ENCODE peak calls at places on chromosomes 5 and 9, in four cellular contexts. L, H, R and W are unnamed samples.

GRCh38 chr9:2016411-2017208 is 1.5 kb downstream of the SMARCA2 start:
- DNase-seq in H (peak), L (peak), R (peak), W (peak)

GRCh38 chr9:101764455-101764854 is 26.0 kb upstream of the GRIN3A start:
- DNase-seq in L (no peak), R (no peak), H (no peak), W (no peak)

GRCh38 chr5:87433945-87434344 is 21.2 kb upstream of the CCNH start:
- DNase-seq in H (no peak), R (no peak), L (no peak), W (no peak)

GRCh38 chr9:132977626-132978450 is 656 bp upstream of the GFI1B start:
- DNase-seq in R (peak), L (no peak), H (peak), W (peak)

GRCh38 chr9:111891910-111892499 is 4.6 kb upstream of the UGCG start:
- DNase-seq in R (no peak), H (no peak), L (peak), W (no peak)

GRCh38 chr5:134803821-134804220 is 41.9 kb upstream of the C5orf24 start:
- DNase-seq in R (no peak), H (no peak), L (no peak), W (no peak)

GRCh38 chr5:136133416-136134383 is 1.1 kb downstream of the SMAD5 start:
- DNase-seq in H (no peak), R (peak), L (peak), W (peak)

GRCh38 chr5:180343846-180344327 is 9.2 kb downstream of the GFPT2 start:
- DNase-seq in L (no peak), H (no peak), R (no peak), W (no peak)

GRCh38 chr9:105994970-105995369 is 300.6 kb downstream of the TMEM38B start:
- DNase-seq in H (no peak), L (no peak), R (no peak), W (no peak)

GRCh38 chr5:178422400-178422775 is 167.8 kb downstream of the COL23A1 start:
- DNase-seq in H (no peak), R (no peak), L (no peak), W (no peak)

GRCh38 chr5:173819521-173819920 is 68.6 kb upstream of the CPEB4 start:
- DNase-seq in R (no peak), L (no peak), H (no peak), W (peak)

GRCh38 chr5:180034564-180034963 is 37.0 kb downstream of the RNF130 start:
- DNase-seq in H (no peak), R (no peak), L (no peak), W (no peak)

GRCh38 chr5:150672237-150672883 is 11.3 kb downstream of the MYOZ3 start:
- DNase-seq in L (peak), H (no peak), R (no peak), W (no peak)

GRCh38 chr9:137905740-137906139 is 28.2 kb downstream of the CACNA1B start:
- DNase-seq in R (no peak), L (no peak), H (no peak), W (no peak)

GRCh38 chr5:171250738-171251137 is 58.3 kb upstream of the TLX3 start:
- DNase-seq in H (no peak), R (no peak), L (no peak), W (no peak)

GRCh38 chr5:36041537-36041845 is 25.2 kb downstream of the UGT3A2 start:
- DNase-seq in R (no peak), L (no peak), H (no peak), W (no peak)

GRCh38 chr5:86337667-86338460 is 279.9 kb upstream of the COX7C start:
- DNase-seq in R (no peak), L (no peak), H (no peak), W (no peak)

GRCh38 chr9:36486454-36486932 is 86.2 kb upstream of the MELK start:
- DNase-seq in L (no peak), H (no peak), R (peak), W (no peak)